ENCODE peak calls at places on chromosomes 12 and 14, in four cellular contexts. F, L, I and C are unnamed samples.

GRCh38 chr12:11706509-11707331 is 57.2 kb downstream of the ETV6 start:
- DNase-seq in L (no peak), F (no peak), I (no peak), C (no peak)

GRCh38 chr12:43332977-43333649 is 218.9 kb downstream of the ADAMTS20 start:
- DNase-seq in L (peak; percentile 76), F (no peak), I (no peak), C (no peak)

GRCh38 chr14:56120091-56120632 is 2.0 kb downstream of the PELI2 start:
- DNase-seq in I (no peak), L (peak; percentile 68), F (no peak), C (peak; percentile 54)

GRCh38 chr12:57755194-57755453 is 221 bp downstream of the MARCHF9 start:
- DNase-seq in L (no peak), F (no peak), I (no peak), C (no peak)

GRCh38 chr12:106249411-106250135 is 1.8 kb upstream of the CKAP4 start:
- DNase-seq in F (no peak), L (no peak), I (no peak), C (no peak)

GRCh38 chr14:55122441-55122986 is 6.5 kb upstream of the LGALS3 start:
- DNase-seq in F (no peak), I (no peak), L (no peak), C (peak; percentile 38)

GRCh38 chr14:76976623-76977005 is 51.9 kb downstream of the IRF2BPL start:
- DNase-seq in F (no peak), L (no peak), I (no peak), C (no peak)

GRCh38 chr12:123532808-123533649 is 490 bp downstream of the RILPL1 start:
- DNase-seq in L (peak; percentile 92), F (no peak), I (no peak), C (peak; percentile 40)

GRCh38 chr12:104347374-104348075 is 44.0 kb downstream of the EID3 start:
- DNase-seq in F (no peak), I (no peak), L (no peak), C (no peak)

GRCh38 chr14:21039059-21039422 is 3.1 kb upstream of the RNASE7 start:
- DNase-seq in I (peak; percentile 86), F (no peak), L (peak; percentile 60), C (peak; percentile 89)

GRCh38 chr14:96177766-96178377 is 26.8 kb upstream of the BDKRB2 start:
- DNase-seq in F (no peak), L (peak; percentile 69), I (no peak), C (peak; percentile 29)

GRCh38 chr12:51424094-51424661 is 453 bp upstream of the SLC4A8 start:
- DNase-seq in I (no peak), L (no peak), F (no peak), C (no peak)

GRCh38 chr12:15088115-15088514 is 115.3 kb downstream of the PDE6H start:
- DNase-seq in F (peak; percentile 2), I (no peak), L (no peak), C (no peak)

GRCh38 chr14:64026600-64026999 is 173.8 kb downstream of the SYNE2 start:
- DNase-seq in L (no peak), F (no peak), I (no peak), C (no peak)

GRCh38 chr12:91274886-91275285 is 92.3 kb upstream of the DCN start:
- DNase-seq in I (no peak), F (peak; percentile 58), L (no peak), C (peak; percentile 65)

GRCh38 chr12:67469666-67470065 is 178.9 kb upstream of the DYRK2 start:
- DNase-seq in I (no peak), F (no peak), L (no peak), C (no peak)

GRCh38 chr14:38208825-38209562 is 1.3 kb downstream of the SSTR1 start:
- DNase-seq in F (no peak), I (no peak), L (peak; percentile 68), C (peak; percentile 83)

GRCh38 chr14:102211240-102211639 is 71.5 kb downstream of the WDR20 start:
- DNase-seq in L (no peak), F (no peak), I (no peak), C (no peak)

GRCh38 chr14:95547626-95548327 is 12.9 kb downstream of the GLRX5 start:
- DNase-seq in I (no peak), F (no peak), L (no peak), C (peak; percentile 63)

GRCh38 chr14:100538566-100539318 is 48.5 kb downstream of the BEGAIN start:
- DNase-seq in F (no peak), L (peak; percentile 72), I (no peak), C (no peak)

GRCh38 chr12:128076188-128076587 is 190.8 kb upstream of the TMEM132C start:
- DNase-seq in I (no peak), L (peak; percentile 79), F (peak; percentile 37), C (peak; percentile 92)

GRCh38 chr12:1357171-1357570 is 237.2 kb downstream of the FBXL14 start:
- DNase-seq in F (no peak), I (no peak), L (no peak), C (peak; percentile 42)

GRCh38 chr12:54159140-54159539 is 29.6 kb downstream of the SMUG1 start:
- DNase-seq in L (peak; percentile 83), F (no peak), I (no peak), C (no peak)

GRCh38 chr12:105986779-105987686 is 151.7 kb downstream of the NUAK1 start:
- DNase-seq in F (no peak), I (no peak), L (peak; percentile 73), C (peak; percentile 96)

GRCh38 chr14:85471744-85472143 is 58.2 kb upstream of the FLRT2 start:
- DNase-seq in L (peak; percentile 85), F (peak; percentile 49), I (no peak), C (peak; percentile 92)

GRCh38 chr12:106415134-106415533 is 57.6 kb downstream of the POLR3B start:
- DNase-seq in I (no peak), L (peak; percentile 3), F (peak; percentile 11), C (peak; percentile 46)

GRCh38 chr12:131229426-131230339 is 276.0 kb downstream of the ADGRD1 start:
- DNase-seq in I (no peak), L (no peak), F (no peak), C (no peak)

GRCh38 chr14:75299064-75299463 is 20.4 kb downstream of the FOS start:
- DNase-seq in F (no peak), L (no peak), I (no peak), C (no peak)

GRCh38 chr12:25034676-25035075 is 85.8 kb upstream of the BCAT1 start:
- DNase-seq in I (no peak), L (no peak), F (no peak), C (no peak)

GRCh38 chr12:95204141-95204866 is 13.0 kb downstream of the FGD6 start:
- DNase-seq in F (peak; percentile 19), I (no peak), L (peak; percentile 71), C (peak; percentile 84)

GRCh38 chr14:52068741-52069616 is at the start of gene NID2:
- DNase-seq in F (peak; percentile 90), L (peak; percentile 97), I (peak; percentile 66), C (peak; percentile 93)

GRCh38 chr14:92645841-92646478 is 102.5 kb downstream of the LGMN start:
- DNase-seq in F (no peak), L (peak; percentile 86), I (no peak), C (peak; percentile 93)

GRCh38 chr14:92646952-92647461 is 101.4 kb downstream of the LGMN start:
- DNase-seq in I (no peak), F (peak; percentile 32), L (peak; percentile 94), C (peak; percentile 98)

GRCh38 chr14:92644601-92645515 is 103.6 kb downstream of the LGMN start:
- DNase-seq in I (no peak), F (no peak), L (no peak), C (peak; percentile 31)

GRCh38 chr14:92641306-92641705 is 107.1 kb downstream of the LGMN start:
- DNase-seq in I (no peak), F (no peak), L (no peak), C (no peak)

GRCh38 chr14:92644166-92644565 is 104.3 kb downstream of the LGMN start:
- DNase-seq in I (no peak), F (no peak), L (peak; percentile 97), C (peak; percentile 38)
- H3K4me3 ChIP-seq in I (no peak overlapping the region), F (no peak overlapping the region), L (no peak overlapping the region), C (no peak overlapping the region)

GRCh38 chr14:104938960-104939359 is 14.3 kb downstream of the PLD4 start:
- DNase-seq in L (peak; percentile 66), I (no peak), F (no peak), C (no peak)

GRCh38 chr14:104938436-104938835 is 13.8 kb downstream of the PLD4 start:
- DNase-seq in L (no peak), F (no peak), I (no peak), C (peak; percentile 59)

GRCh38 chr14:104937161-104937560 is 12.5 kb downstream of the PLD4 start:
- DNase-seq in I (no peak), L (peak; percentile 81), F (no peak), C (no peak)

GRCh38 chr14:104936361-104937155 is 11.9 kb downstream of the PLD4 start:
- DNase-seq in L (peak; percentile 58), F (no peak), I (no peak), C (no peak)

DNA sequence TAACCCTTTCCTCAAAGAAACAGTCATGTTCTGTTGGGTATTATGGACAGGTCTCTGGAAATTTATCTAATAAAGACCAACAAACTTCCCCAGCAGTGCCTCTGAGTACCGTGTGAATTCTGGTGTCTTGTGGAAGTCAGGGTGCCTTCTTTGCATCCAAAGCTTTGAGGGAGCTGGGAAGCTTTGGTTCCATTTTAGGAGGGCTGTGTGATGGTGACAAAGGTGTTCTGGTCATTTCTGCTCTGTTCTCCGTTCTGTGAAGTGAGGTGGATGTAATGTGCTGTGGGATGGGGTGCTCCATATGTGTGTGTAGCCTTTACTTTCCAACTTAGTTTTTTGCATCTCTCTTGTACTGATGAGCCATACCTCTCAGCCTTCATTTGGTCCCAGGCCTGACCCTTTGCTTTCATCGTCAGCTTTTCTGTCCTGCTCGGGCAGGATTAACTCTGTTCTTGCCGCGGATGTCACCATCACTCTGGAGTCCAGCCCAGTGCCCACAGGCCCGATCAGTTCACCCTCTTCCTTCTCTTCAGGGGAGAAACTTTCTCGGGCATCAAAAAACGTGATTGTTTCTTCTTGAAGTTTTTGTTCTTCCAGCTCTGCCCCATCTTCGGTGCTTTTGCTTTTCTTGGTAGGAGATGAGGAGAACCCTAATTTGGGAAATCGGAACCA is 13.2 kb downstream of the PLD4 start:
- DNase-seq in L (peak; percentile 50), I (no peak), F (no peak), C (no peak)
- H3K4me3 ChIP-seq in L (no peak overlapping the region), I (no peak overlapping the region), F (no peak overlapping the region), C (no peak overlapping the region)

DNA sequence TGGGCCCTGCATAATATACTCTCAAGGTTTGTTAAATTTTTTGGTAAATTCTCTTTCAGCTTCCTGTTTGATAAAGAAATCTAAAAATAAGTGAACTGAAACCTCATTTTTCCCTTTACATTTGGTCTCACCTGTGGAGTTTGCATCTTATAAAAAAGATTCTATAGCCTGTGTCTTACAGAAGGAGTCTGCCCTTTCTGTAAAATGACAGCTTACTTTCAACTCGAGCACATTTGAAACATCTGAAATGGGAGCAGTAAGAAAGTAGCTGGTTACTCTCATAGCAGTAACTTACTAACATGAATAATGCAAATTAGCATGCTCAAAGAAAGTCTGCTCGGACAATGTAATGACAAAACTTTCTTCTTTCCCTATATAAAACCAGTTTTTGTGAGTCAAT is 155.8 kb downstream of the NELL2 start:
- DNase-seq in I (no peak), F (no peak), L (no peak), C (no peak)
- H3K4me3 ChIP-seq in I (no peak overlapping the region), F (no peak overlapping the region), L (no peak overlapping the region), C (no peak overlapping the region)

GRCh38 chr12:50050410-50051280 is 6.8 kb upstream of the ASIC1 start:
- DNase-seq in F (no peak), I (no peak), L (peak; percentile 90), C (peak; percentile 64)

GRCh38 chr12:50047693-50048250 is 9.6 kb upstream of the ASIC1 start:
- DNase-seq in F (no peak), L (no peak), I (no peak), C (no peak)

GRCh38 chr12:50049254-50050118 is 7.9 kb upstream of the ASIC1 start:
- DNase-seq in F (no peak), L (peak; percentile 61), I (no peak), C (no peak)

GRCh38 chr12:50052544-50052943 is 4.9 kb upstream of the ASIC1 start:
- DNase-seq in L (peak; percentile 49), I (no peak), F (no peak), C (no peak)

GRCh38 chr12:50050119-50050385 is 7.3 kb upstream of the ASIC1 start:
- DNase-seq in I (no peak), F (no peak), L (no peak), C (no peak)
- H3K4me3 ChIP-seq in I (no peak overlapping the region), F (peak overlapping the region; percentile 12), L (peak overlapping the region; percentile 54), C (peak overlapping the region; percentile 42)